ENCODE peak calls at places on chromosomes 1 and 21, in four cellular contexts. S is epithelial cell of esophagus, T is HL-60, P is NCI-H1092. D is an unnamed sample.

GRCh38 chr1:6171546-6172124 is 8.5 kb downstream of the CHD5 start:
- DNase-seq in P (peak), S (no peak), T (no peak), D (peak)

GRCh38 chr1:81231729-81232038 is 569.0 kb upstream of the ADGRL2 start:
- DNase-seq in P (no peak), T (no peak), S (peak), D (no peak)

GRCh38 chr21:35222021-35222420 is 172.9 kb upstream of the RUNX1 start:
- DNase-seq in P (no peak), T (no peak), S (peak), D (no peak)

GRCh38 chr1:47703161-47703825 is 265.4 kb downstream of the FOXD2 start:
- DNase-seq in S (no peak), P (no peak), T (no peak), D (no peak)

GRCh38 chr1:8202182-8202905 is 115.6 kb upstream of the SLC45A1 start:
- DNase-seq in P (no peak), S (peak), T (no peak), D (no peak)

GRCh38 chr1:201023517-201023902 is at the start of gene KIF21B:
- DNase-seq in S (peak), T (no peak), P (peak), D (peak)

GRCh38 chr1:32339363-32339978 is 3.4 kb upstream of the MARCKSL1 start:
- DNase-seq in S (peak), T (peak), P (no peak), D (no peak)

GRCh38 chr1:100528861-100529260 is 9.1 kb upstream of the GPR88 start:
- DNase-seq in S (no peak), P (no peak), T (no peak), D (no peak)

GRCh38 chr1:187570166-187570565 is 741.4 kb downstream of the PLA2G4A start:
- DNase-seq in P (no peak), S (no peak), T (no peak), D (no peak)

GRCh38 chr1:75345538-75346292 is 211.5 kb downstream of the LHX8 start:
- DNase-seq in P (no peak), T (no peak), S (peak), D (no peak)

GRCh38 chr1:53137729-53138128 is 4.7 kb downstream of the SLC1A7 start:
- DNase-seq in P (no peak), S (no peak), T (peak), D (no peak)

GRCh38 chr1:244053831-244054230 is 2.7 kb downstream of the ZBTB18 start:
- DNase-seq in T (no peak), S (no peak), P (no peak), D (no peak)

GRCh38 chr21:31558839-31559367 is 100.6 kb upstream of the SOD1 start:
- DNase-seq in T (no peak), S (peak), P (peak), D (no peak)

GRCh38 chr1:217747156-217747769 is 116.1 kb downstream of the SPATA17 start:
- DNase-seq in P (no peak), S (peak), T (no peak), D (no peak)

GRCh38 chr1:28259935-28260802 is 851 bp downstream of the SESN2 start:
- DNase-seq in P (peak), T (peak), S (peak), D (no peak)

GRCh38 chr1:153395136-153395685 is 4.3 kb upstream of the S100A8 start:
- DNase-seq in S (peak), T (no peak), P (no peak), D (no peak)

GRCh38 chr21:45332415-45332814 is 44.7 kb upstream of the POFUT2 start:
- DNase-seq in P (no peak), S (no peak), T (no peak), D (no peak)

GRCh38 chr1:153434746-153435455 is 18.6 kb downstream of the S100A7A start:
- DNase-seq in T (no peak), S (no peak), P (no peak), D (no peak)

GRCh38 chr1:95699274-95699953 is 465.4 kb downstream of the RWDD3 start:
- DNase-seq in T (no peak), S (no peak), P (no peak), D (no peak)

GRCh38 chr1:23803674-23804073 is 3.1 kb upstream of the GALE start:
- DNase-seq in S (no peak), T (no peak), P (no peak), D (no peak)